ENCODE peak calls at places on chromosomes 7 and 10, in ten cellular contexts. I, J, N, R, X, Y, B, L, D and V are unnamed samples.

GRCh38 chr7:159159731-159160130 is 15.1 kb upstream of the VIPR2 start:
- DNase-seq in R (no peak), D (no peak), N (no peak), Y (no peak), L (no peak), X (no peak), J (no peak), I (no peak), B (no peak), V (no peak)

GRCh38 chr10:31490858-31491504 is 172.0 kb downstream of the ZEB1 start:
- DNase-seq in L (no peak), I (peak; percentile 38), D (peak; percentile 23), B (peak; percentile 74), N (peak; percentile 79), Y (no peak), X (no peak), R (no peak), J (no peak), V (peak; percentile 49)

GRCh38 chr10:132134541-132135397 is 52.0 kb upstream of the DPYSL4 start:
- DNase-seq in J (no peak), X (no peak), Y (peak; percentile 24), L (no peak), I (no peak), N (no peak), D (no peak), B (no peak), R (no peak), V (no peak)

GRCh38 chr7:29564455-29565185 is 985 bp downstream of the PRR15 start:
- DNase-seq in L (no peak), B (peak; percentile 78), Y (no peak), R (peak; percentile 35), I (peak; percentile 33), J (peak; percentile 41), X (peak; percentile 38), N (peak; percentile 78), D (no peak), V (peak; percentile 45)

GRCh38 chr7:42219447-42219846 is 17.6 kb downstream of the GLI3 start:
- DNase-seq in N (peak; percentile 41), I (no peak), Y (no peak), L (no peak), R (no peak), X (no peak), D (no peak), B (no peak), J (no peak), V (no peak)

GRCh38 chr7:84637568-84638338 is 443.2 kb upstream of the SEMA3A start:
- DNase-seq in L (no peak), Y (no peak), X (no peak), B (peak; percentile 95), D (no peak), R (no peak), I (peak; percentile 61), J (no peak), N (peak; percentile 89), V (peak; percentile 80)

GRCh38 chr10:44195120-44196007 is 189.5 kb downstream of the CXCL12 start:
- DNase-seq in R (no peak), Y (no peak), J (no peak), N (peak; percentile 96), I (peak; percentile 85), X (no peak), B (peak; percentile 82), D (no peak), L (no peak), V (peak; percentile 90)

GRCh38 chr10:46228076-46229071 is 58.4 kb upstream of the ANTXRL start:
- DNase-seq in X (peak; percentile 68), N (peak; percentile 81), L (peak; percentile 0), I (peak; percentile 39), B (peak; percentile 78), J (peak; percentile 58), R (peak; percentile 27), D (peak; percentile 43), Y (peak; percentile 74), V (peak; percentile 49)

GRCh38 chr10:113232928-113233511 is 283.0 kb downstream of the TCF7L2 start:
- DNase-seq in B (no peak), L (no peak), J (no peak), X (peak; percentile 10), R (no peak), N (peak; percentile 10), I (no peak), Y (no peak), D (no peak), V (no peak)

GRCh38 chr10:7410306-7410799 is 481 bp downstream of the SFMBT2 start:
- DNase-seq in L (no peak), J (no peak), Y (peak; percentile 53), X (no peak), D (peak; percentile 28), N (peak; percentile 9), R (no peak), B (no peak), I (no peak), V (no peak)

GRCh38 chr7:95688931-95689453 is 83.4 kb upstream of the DYNC1I1 start:
- DNase-seq in L (no peak), J (no peak), D (no peak), X (no peak), R (no peak), Y (no peak), I (no peak), N (no peak), B (peak; percentile 19), V (no peak)

GRCh38 chr7:66800591-66800990 is 60.1 kb downstream of the RABGEF1 start:
- DNase-seq in J (no peak), D (no peak), N (no peak), X (no peak), L (no peak), Y (no peak), B (no peak), I (no peak), R (no peak), V (peak; percentile 18)

GRCh38 chr10:126042354-126042753 is 146.0 kb downstream of the FANK1 start:
- DNase-seq in L (no peak), R (no peak), I (no peak), Y (no peak), X (no peak), N (no peak), D (no peak), J (no peak), B (no peak), V (no peak)

GRCh38 chr10:112360308-112361270 is 13.3 kb upstream of the ACSL5 start:
- DNase-seq in Y (no peak), B (peak; percentile 10), N (peak; percentile 61), J (no peak), I (no peak), X (peak; percentile 74), D (no peak), L (no peak), R (no peak), V (peak; percentile 16)

GRCh38 chr10:126014309-126014708 is 117.9 kb downstream of the FANK1 start:
- DNase-seq in N (peak; percentile 50), X (no peak), L (no peak), B (peak; percentile 37), Y (no peak), I (peak; percentile 14), D (no peak), R (no peak), J (no peak), V (peak; percentile 14)

GRCh38 chr7:41824284-41824683 is 121.4 kb upstream of the INHBA start:
- DNase-seq in Y (no peak), L (no peak), N (no peak), B (peak; percentile 73), R (no peak), X (no peak), D (no peak), J (no peak), I (no peak), V (peak; percentile 51)

GRCh38 chr10:97733256-97733655 is 3.7 kb upstream of the ZFYVE27 start:
- DNase-seq in L (no peak), X (no peak), J (no peak), N (no peak), B (no peak), R (no peak), I (no peak), D (no peak), Y (no peak), V (no peak)

GRCh38 chr7:45583296-45583695 is 9.1 kb downstream of the ADCY1 start:
- DNase-seq in L (no peak), X (no peak), I (no peak), D (no peak), Y (no peak), R (no peak), J (no peak), B (no peak), N (no peak), V (no peak)

GRCh38 chr10:73789659-73790055 is 4.3 kb downstream of the ZSWIM8 start:
- DNase-seq in R (no peak), N (no peak), X (no peak), J (no peak), B (no peak), L (no peak), Y (no peak), D (no peak), I (no peak), V (no peak)

GRCh38 chr7:55069271-55069792 is 50.5 kb downstream of the EGFR start:
- DNase-seq in I (no peak), Y (no peak), B (peak; percentile 42), L (no peak), D (no peak), N (no peak), R (no peak), X (no peak), J (no peak), V (peak; percentile 48)

GRCh38 chr10:118256825-118257570 is 85.1 kb downstream of the FAM204A start:
- DNase-seq in R (no peak), I (no peak), J (no peak), X (no peak), Y (no peak), D (no peak), N (no peak), L (no peak), B (no peak), V (no peak)

GRCh38 chr7:149496642-149497391 is 792 bp downstream of the ZNF746 start:
- DNase-seq in Y (peak; percentile 75), N (peak; percentile 48), L (no peak), I (no peak), B (peak; percentile 50), D (peak; percentile 19), X (peak; percentile 48), R (peak; percentile 28), J (peak; percentile 32), V (peak; percentile 50)

GRCh38 chr7:43942997-43943701 is 16.9 kb downstream of the UBE2D4 start:
- DNase-seq in B (peak; percentile 23), N (no peak), D (no peak), R (no peak), L (no peak), I (no peak), J (no peak), Y (no peak), X (no peak), V (peak; percentile 83)

GRCh38 chr10:12625393-12626023 is 276.2 kb downstream of the CAMK1D start:
- DNase-seq in L (no peak), D (no peak), B (no peak), Y (no peak), I (no peak), R (no peak), N (no peak), X (no peak), J (no peak), V (no peak)

GRCh38 chr7:77687100-77687746 is 9.0 kb upstream of the RSBN1L start:
- DNase-seq in L (no peak), J (no peak), D (no peak), B (peak; percentile 49), N (peak; percentile 34), I (no peak), X (no peak), R (no peak), Y (no peak), V (peak; percentile 42)

GRCh38 chr10:124033887-124034218 is 59.5 kb downstream of the CHST15 start:
- DNase-seq in L (no peak), Y (no peak), J (no peak), B (no peak), R (no peak), X (no peak), I (no peak), N (peak; percentile 60), D (no peak), V (peak; percentile 46)

GRCh38 chr10:31395695-31396094 is 76.7 kb downstream of the ZEB1 start:
- DNase-seq in X (no peak), I (no peak), L (no peak), D (no peak), B (no peak), N (no peak), Y (no peak), J (no peak), R (no peak), V (peak; percentile 58)

GRCh38 chr10:14617850-14618249 is 156.8 kb downstream of the FAM107B start:
- DNase-seq in L (no peak), N (peak; percentile 80), I (no peak), Y (no peak), R (peak; percentile 73), D (no peak), J (no peak), B (peak; percentile 61), X (no peak), V (no peak)